ENCODE peak calls at places on chromosomes 13 and 19, in six cellular contexts. S is H1, P is GM12878, K is HepG2, Q is K562, H is GM12891. T is an unnamed sample.

GRCh38 chr13:63249411-63249810 is 1833.8 kb upstream of the PCDH20 start:
- DNase-seq in S (no peak), P (no peak), K (no peak), Q (no peak), H (no peak), T (no peak)

GRCh38 chr19:863305-863620 is 3.8 kb downstream of the CFD start:
- DNase-seq in S (no peak), P (no peak), K (no peak), Q (no peak), H (no peak), T (no peak)

GRCh38 chr13:106597190-106597589 is 29.3 kb upstream of the ARGLU1 start:
- DNase-seq in S (no peak), P (no peak), K (no peak), Q (no peak), H (no peak), T (no peak)

GRCh38 chr19:5131866-5132561 is 163.1 kb downstream of the KDM4B start:
- DNase-seq in S (no peak), P (no peak), K (no peak), Q (no peak), H (peak), T (peak)

GRCh38 chr19:28472111-28472510 is 740.8 kb downstream of the UQCRFS1 start:
- DNase-seq in S (no peak), P (no peak), K (no peak), Q (no peak), H (no peak), T (no peak)

GRCh38 chr19:39103151-39103550 is 19.0 kb downstream of the ACP7 start:
- DNase-seq in S (no peak), P (no peak), K (no peak), Q (no peak), H (no peak), T (no peak)

GRCh38 chr13:30375436-30375835 is 46.9 kb upstream of the UBE2L5 start:
- DNase-seq in S (no peak), P (no peak), K (no peak), Q (no peak), H (no peak), T (no peak)

GRCh38 chr19:28615546-28615916 is 597.4 kb downstream of the UQCRFS1 start:
- DNase-seq in S (no peak), P (no peak), K (no peak), Q (no peak), H (no peak), T (no peak)

GRCh38 chr13:85653681-85654080 is 145.5 kb downstream of the SLITRK6 start:
- DNase-seq in S (no peak), P (no peak), K (no peak), Q (no peak), H (no peak), T (no peak)

GRCh38 chr19:29404951-29405727 is 120.7 kb upstream of the VSTM2B start:
- DNase-seq in S (peak), P (no peak), K (no peak), Q (no peak), H (no peak), T (no peak)

GRCh38 chr13:73169971-73170370 is 111.2 kb downstream of the KLF5 start:
- DNase-seq in S (no peak), P (no peak), K (no peak), Q (no peak), H (no peak), T (no peak)

GRCh38 chr13:51823351-51823750 is 19.4 kb upstream of the DHRS12 start:
- DNase-seq in S (no peak), P (no peak), K (no peak), Q (no peak), H (no peak), T (no peak)

GRCh38 chr13:48072787-48073186 is 22.1 kb downstream of the MED4 start:
- DNase-seq in S (no peak), P (no peak), K (no peak), Q (no peak), H (no peak), T (no peak)

GRCh38 chr19:49801966-49802661 is 11.0 kb downstream of the FUZ start:
- DNase-seq in S (no peak), P (no peak), K (no peak), Q (no peak), H (no peak), T (no peak)

GRCh38 chr19:7987084-7987768 is 18.2 kb downstream of the ELAVL1 start:
- DNase-seq in S (no peak), P (no peak), K (no peak), Q (no peak), H (no peak), T (no peak)

GRCh38 chr13:21465710-21466160 is 6.6 kb upstream of the ZDHHC20 start:
- DNase-seq in S (no peak), P (no peak), K (peak), Q (no peak), H (no peak), T (no peak)

GRCh38 chr19:51094696-51095279 is 12.1 kb upstream of the KLK14 start:
- DNase-seq in S (no peak), P (no peak), K (peak), Q (peak), H (peak), T (peak)

GRCh38 chr13:93876236-93876635 is 603.2 kb downstream of the DCT start:
- DNase-seq in S (no peak), P (no peak), K (no peak), Q (no peak), H (no peak), T (no peak)

GRCh38 chr19:7769171-7769570 is 6.1 kb downstream of the CLEC4M start:
- DNase-seq in S (no peak), P (no peak), K (no peak), Q (no peak), H (no peak), T (no peak)

GRCh38 chr13:36212789-36213188 is 1.6 kb downstream of the SOHLH2 start:
- DNase-seq in S (no peak), P (no peak), K (no peak), Q (no peak), H (no peak), T (no peak)

GRCh38 chr19:38851622-38852230 is 1.9 kb upstream of the HNRNPL start:
- DNase-seq in S (peak), P (no peak), K (peak), Q (peak), H (peak), T (peak)

GRCh38 chr13:51916962-51917361 is 55.2 kb downstream of the CCDC70 start:
- DNase-seq in S (no peak), P (no peak), K (no peak), Q (no peak), H (no peak), T (no peak)

GRCh38 chr19:33887891-33888290 is 91.2 kb downstream of the KCTD15 start:
- DNase-seq in S (no peak), P (no peak), K (no peak), Q (no peak), H (no peak), T (no peak)

GRCh38 chr19:54164369-54165068 is 5.0 kb upstream of the LENG1 start:
- DNase-seq in S (peak), P (no peak), K (no peak), Q (peak), H (no peak), T (no peak)

GRCh38 chr13:75437582-75438318 is 44.2 kb downstream of the TBC1D4 start:
- DNase-seq in S (no peak), P (no peak), K (no peak), Q (no peak), H (no peak), T (no peak)

DNA sequence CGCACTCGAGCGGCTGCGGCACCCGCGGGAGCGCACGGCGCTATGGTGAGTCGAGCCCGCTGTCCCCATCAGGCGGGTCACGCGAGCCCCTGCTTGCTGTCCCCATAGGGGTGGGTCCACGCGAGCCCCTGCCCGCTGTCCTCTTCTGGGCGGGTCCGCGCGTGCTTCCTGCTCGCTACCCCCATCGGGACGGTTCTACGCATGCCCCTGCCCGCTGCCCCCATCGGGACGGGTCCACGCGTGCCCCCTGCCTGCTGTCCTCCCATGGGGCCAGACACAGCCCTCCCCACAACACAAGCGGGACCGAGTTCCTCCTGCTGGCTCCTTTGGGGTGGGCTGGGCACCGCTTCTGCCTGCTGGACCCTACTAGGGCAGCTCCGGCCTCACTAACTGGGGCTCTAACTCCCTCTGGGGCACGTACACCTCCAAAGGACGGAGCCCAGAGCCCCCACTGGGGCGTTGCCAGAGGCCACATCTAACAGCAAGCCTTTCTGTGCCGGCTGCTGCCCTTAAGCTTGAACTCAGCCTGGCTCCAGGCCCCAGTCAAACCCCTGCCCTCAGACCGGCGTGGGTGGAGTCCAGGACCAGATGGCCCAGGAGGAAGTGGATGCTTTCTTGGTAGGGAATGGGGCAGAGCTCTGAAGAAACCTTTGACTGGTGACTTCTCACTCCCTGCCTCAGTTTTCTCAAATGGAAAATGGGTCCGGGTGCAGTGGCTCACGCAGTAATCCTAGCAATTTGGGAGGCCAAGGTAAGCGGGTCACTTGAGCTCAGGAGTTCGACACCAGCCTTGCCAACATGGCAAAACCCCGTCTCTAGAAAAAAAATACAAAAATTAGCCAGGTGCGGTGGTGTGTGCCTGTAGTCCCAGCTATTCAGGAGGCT is 722 bp downstream of the COLGALT1 start:
- DNase-seq in S (no peak), P (no peak), K (no peak), Q (peak), H (no peak), T (no peak)
- TF ChIP-seq POLR2A in S (no peak), P (peak), K (no peak), Q (peak), H (no peak), T (no peak)

DNA sequence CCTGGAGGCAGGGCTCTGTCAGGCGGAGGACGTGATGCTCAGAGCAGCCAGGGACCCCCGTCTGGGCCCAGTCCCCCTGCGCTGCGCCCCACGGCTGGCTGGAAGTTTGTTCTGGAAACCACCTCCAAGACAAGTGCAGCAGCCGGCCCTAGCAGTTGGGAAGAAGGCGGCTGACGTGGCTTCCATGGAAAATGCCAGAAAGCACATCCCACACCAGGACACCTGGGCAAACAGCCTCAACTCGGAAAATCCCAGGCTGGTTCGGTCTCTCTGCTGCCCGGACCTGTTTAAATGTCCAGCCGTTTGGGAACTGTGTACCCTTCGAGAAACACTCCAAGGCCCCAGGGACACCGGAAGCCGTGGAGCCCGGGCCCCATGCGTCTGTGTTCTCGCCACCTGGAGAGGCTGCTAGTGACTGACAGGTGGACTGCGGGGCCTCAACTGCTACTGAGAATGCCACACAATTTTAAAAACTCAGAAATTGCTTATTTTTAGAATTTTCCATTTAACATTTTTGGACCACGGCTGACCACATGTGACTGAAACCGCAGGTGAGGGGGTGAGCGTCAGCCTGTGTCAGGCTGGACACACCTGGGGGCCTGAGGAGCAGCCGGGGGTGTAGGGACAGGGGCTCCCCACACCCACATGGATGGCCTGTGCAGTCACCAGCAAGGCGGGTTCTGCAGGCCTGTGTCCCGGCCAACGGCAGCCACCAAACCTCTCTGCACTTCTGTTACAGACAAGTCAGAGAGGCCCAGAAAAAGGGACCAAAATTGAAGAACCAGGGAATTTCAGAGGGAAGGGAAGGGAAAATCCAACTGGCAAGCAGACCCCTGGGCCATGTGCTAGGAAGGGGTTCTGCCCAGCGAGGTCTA is 31.7 kb downstream of the RASA3 start:
- DNase-seq in S (no peak), P (no peak), K (no peak), Q (no peak), H (peak), T (no peak)
- TF ChIP-seq TAF1 in S (no peak), P (no peak), K (no peak), Q (no peak), H (no peak), T (no peak)

DNA sequence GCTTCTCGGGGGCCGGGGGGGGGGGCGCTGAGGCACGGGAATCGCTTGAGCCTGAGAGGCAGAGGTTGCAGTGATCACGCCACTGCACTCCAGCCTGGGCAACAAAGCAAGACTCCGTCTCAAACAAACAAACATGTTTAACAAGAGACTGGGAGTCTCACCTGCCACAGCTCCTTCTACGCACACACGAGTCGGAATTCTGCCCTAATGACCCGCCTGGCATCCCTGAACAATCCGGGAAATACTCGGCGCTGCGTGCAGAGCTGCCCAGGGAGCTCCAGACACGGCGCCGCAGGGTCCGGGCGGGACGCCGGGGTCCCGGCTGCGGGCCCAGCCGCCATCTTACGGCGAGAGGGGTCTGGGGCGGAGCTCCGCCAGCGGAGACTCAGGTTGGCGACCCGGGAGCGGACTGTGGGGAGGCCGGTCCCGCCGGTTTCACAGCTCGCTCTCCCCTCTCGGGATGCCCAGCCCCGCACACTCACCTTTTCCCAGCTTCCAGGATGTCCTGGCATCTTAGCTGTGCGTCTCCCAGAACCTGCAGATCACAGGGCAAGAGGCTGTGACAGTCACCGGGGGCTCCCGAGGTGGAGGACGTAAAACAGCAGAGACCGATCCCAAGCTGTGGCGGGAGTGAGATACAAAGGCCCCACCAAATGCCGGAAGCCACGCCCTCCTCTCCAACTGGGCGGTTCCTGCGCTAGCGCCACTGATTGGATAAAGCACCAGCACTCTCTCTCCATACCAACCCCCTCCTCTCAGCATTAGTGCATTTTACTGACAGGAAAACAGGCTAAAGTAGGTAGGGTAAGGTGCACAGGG is 23.6 kb upstream of the ZNF724 start:
- DNase-seq in S (peak), P (peak), K (peak), Q (peak), H (peak), T (peak)
- TF ChIP-seq POLR2A in S (peak), P (peak), K (peak), Q (peak), H (peak), T (peak)

DNA sequence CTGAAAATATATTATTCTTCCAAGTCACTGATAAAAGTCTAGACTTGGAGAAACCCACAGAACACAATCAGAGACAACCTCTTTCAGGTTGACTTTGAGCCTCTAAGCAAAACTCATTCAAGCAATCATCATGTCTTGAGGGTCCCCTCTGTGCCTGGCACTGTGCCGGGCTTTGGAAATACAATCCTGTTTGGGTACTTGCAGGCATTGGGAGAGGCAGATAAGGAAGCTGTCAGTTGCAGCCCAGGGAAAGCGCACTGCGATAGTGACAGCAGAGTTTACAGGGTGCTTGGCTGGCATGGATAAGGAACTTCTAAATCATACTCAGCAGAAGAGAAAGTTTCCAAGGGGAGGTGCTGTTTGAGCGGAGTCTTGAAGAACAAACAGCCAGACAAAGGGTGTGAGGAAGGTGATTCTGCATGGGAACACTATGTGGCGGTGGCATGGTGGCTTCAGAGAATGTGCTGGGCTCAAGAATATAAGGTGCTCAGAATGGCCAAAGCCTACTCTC is 9.1 kb downstream of the SERP2 start:
- DNase-seq in S (no peak), P (no peak), K (no peak), Q (peak), H (no peak), T (no peak)
- TF ChIP-seq TAF1 in S (no peak), P (no peak), K (no peak), Q (peak), H (no peak), T (no peak)

DNA sequence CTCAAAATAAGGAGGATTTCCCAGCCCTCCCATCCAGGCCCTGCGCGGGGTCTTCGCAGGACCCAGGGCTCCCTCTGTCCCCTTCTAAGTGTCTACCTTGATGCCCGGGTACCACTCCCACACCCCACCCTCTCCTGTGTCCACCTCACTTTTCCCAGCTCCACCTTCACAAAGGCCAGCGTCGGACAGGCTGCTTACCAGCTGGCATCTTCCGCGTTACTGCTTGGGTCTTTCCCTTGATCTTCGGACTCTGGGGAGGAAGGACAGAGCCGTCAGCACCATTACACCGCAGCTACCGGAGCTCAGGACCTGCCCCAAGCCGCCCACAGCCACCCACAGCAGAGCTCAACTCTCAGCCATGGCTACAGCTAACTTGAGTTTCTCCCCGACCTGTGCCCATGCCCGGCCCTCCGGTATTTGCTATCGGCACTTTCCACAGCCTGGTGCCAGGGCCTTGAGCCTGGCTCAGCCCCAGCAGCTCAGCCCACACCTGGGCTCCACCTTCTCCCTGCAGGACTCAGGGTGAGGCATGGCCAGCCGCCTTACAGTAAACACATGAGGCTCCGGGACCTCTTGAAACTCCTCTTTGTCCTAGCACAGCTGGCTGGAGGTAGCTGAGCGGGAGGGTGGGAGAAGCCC is 3.8 kb downstream of the C13orf46 start:
- DNase-seq in S (no peak), P (no peak), K (no peak), Q (no peak), H (no peak), T (no peak)
- TF ChIP-seq POLR2A in S (no peak), P (no peak), K (no peak), Q (no peak), H (no peak), T (no peak)

DNA sequence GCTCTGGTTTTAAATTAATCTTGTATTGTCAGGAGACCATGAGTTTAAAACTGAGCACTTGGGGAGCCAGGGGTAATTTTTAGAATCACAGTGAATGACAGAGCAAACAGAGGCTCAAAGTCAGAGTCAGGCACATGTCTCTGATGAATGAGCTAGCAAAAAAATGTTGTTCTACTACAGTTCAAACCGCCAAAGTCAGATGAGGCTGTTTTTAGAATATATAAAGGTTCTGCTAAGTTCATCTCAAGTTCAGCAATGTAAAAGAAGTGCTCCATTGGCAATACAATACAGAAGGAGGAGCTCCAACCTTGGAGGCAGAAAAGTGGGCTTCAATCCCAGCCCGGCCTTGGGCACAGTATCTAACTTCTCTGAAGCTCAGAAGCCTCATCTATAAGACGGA is 70.1 kb upstream of the IPO5 start:
- DNase-seq in S (no peak), P (no peak), K (no peak), Q (no peak), H (no peak), T (no peak)
- TF ChIP-seq TAF1 in S (no peak), P (no peak), K (no peak), Q (no peak), H (no peak), T (no peak)

GRCh38 chr19:18173054-18173571 is 500 bp upstream of the IFI30 start:
- DNase-seq in S (no peak), P (no peak), K (no peak), Q (peak), H (no peak), T (no peak)

GRCh38 chr19:18172331-18173053 is 1.1 kb upstream of the IFI30 start:
- DNase-seq in S (no peak), P (no peak), K (no peak), Q (no peak), H (no peak), T (no peak)

GRCh38 chr19:18171605-18172327 is 1.8 kb upstream of the IFI30 start:
- DNase-seq in S (no peak), P (no peak), K (no peak), Q (peak), H (no peak), T (no peak)

GRCh38 chr19:18174983-18175382 is 1.4 kb downstream of the IFI30 start:
- DNase-seq in S (no peak), P (no peak), K (no peak), Q (peak), H (no peak), T (no peak)

GRCh38 chr19:18173572-18174294 is at the start of gene IFI30:
- DNase-seq in S (no peak), P (peak), K (peak), Q (peak), H (peak), T (peak)
- TF ChIP-seq POLR2A in S (no peak), P (peak), K (peak), Q (peak), H (peak), T (peak)